ENCODE peak calls at places on chromosome 3, in six cellular contexts. H is fibroblast of lung, E is neural progenitor cell, W is brain microvascular endothelial cell, M is sigmoid colon, X is kidney epithelial cell. I is an unnamed sample.

GRCh38 chr3:70488131-70488530 is 175.7 kb upstream of the MDFIC2 start:
- DNase-seq in E (no peak), X (no peak), W (no peak), H (no peak), M (no peak), I (no peak)

GRCh38 chr3:191790934-191791333 is 330.0 kb downstream of the PYDC2 start:
- DNase-seq in E (no peak), M (no peak), H (no peak), W (no peak), X (no peak), I (no peak)

GRCh38 chr3:43330981-43331380 is 44.6 kb downstream of the SNRK start:
- DNase-seq in W (no peak), H (peak), E (no peak), M (no peak), X (no peak), I (no peak)

GRCh38 chr3:149579838-149580542 is 77.8 kb downstream of the WWTR1 start:
- DNase-seq in E (no peak), X (no peak), W (peak), H (peak), M (no peak), I (no peak)

GRCh38 chr3:30343861-30344260 is 262.5 kb upstream of the TGFBR2 start:
- DNase-seq in E (no peak), X (no peak), H (no peak), M (no peak), W (no peak), I (no peak)

GRCh38 chr3:142595581-142595950 is 627 bp upstream of the PLS1 start:
- DNase-seq in W (peak), E (no peak), H (peak), M (no peak), X (peak), I (peak)

GRCh38 chr3:138114431-138114918 is 933 bp downstream of the DZIP1L start:
- DNase-seq in X (no peak), W (no peak), E (peak), M (no peak), H (peak), I (no peak)

GRCh38 chr3:150738688-150739087 is 24.3 kb downstream of the SIAH2 start:
- DNase-seq in H (no peak), X (no peak), E (no peak), M (no peak), W (peak), I (no peak)

GRCh38 chr3:56988874-56989433 is 71.5 kb upstream of the SPATA12 start:
- DNase-seq in X (peak), W (peak), E (peak), M (peak), H (peak), I (peak)

GRCh38 chr3:17782751-17783150 is 40.3 kb upstream of the TBC1D5 start:
- DNase-seq in X (no peak), W (no peak), M (no peak), E (no peak), H (no peak), I (no peak)

GRCh38 chr3:194043516-194043915 is 92.4 kb upstream of the HES1 start:
- DNase-seq in E (no peak), H (peak), W (peak), M (no peak), X (peak), I (no peak)

GRCh38 chr3:155420869-155421486 is 127.5 kb upstream of the STRIT1 start:
- DNase-seq in M (no peak), X (no peak), H (no peak), E (peak), W (no peak), I (no peak)

GRCh38 chr3:47009225-47010049 is 30.0 kb downstream of the NBEAL2 start:
- DNase-seq in M (peak), X (peak), H (peak), W (peak), E (peak), I (peak)

GRCh38 chr3:69304396-69304795 is 81.5 kb downstream of the FRMD4B start:
- DNase-seq in E (no peak), W (no peak), H (no peak), M (no peak), X (no peak), I (no peak)

GRCh38 chr3:190988102-190988501 is 125.6 kb upstream of the GMNC start:
- DNase-seq in M (no peak), W (no peak), H (no peak), E (no peak), X (no peak), I (no peak)

GRCh38 chr3:4232798-4233197 is 70.4 kb upstream of the SETMAR start:
- DNase-seq in X (no peak), W (no peak), M (no peak), E (peak), H (no peak), I (no peak)

GRCh38 chr3:47491777-47492176 is 16.0 kb upstream of the SCAP start:
- DNase-seq in E (no peak), H (no peak), M (peak), W (no peak), X (no peak), I (no peak)

GRCh38 chr3:111012388-111013248 is 59.0 kb upstream of the NECTIN3 start:
- DNase-seq in M (no peak), W (no peak), H (no peak), X (no peak), E (peak), I (no peak)

GRCh38 chr3:62252614-62253147 is 120.7 kb downstream of the FEZF2 start:
- DNase-seq in W (peak), X (no peak), E (no peak), H (peak), M (no peak), I (no peak)

GRCh38 chr3:13539671-13540070 is 9.3 kb upstream of the FBLN2 start:
- DNase-seq in M (no peak), W (no peak), E (no peak), X (no peak), H (no peak), I (no peak)

GRCh38 chr3:13853256-13853977 is 26.5 kb downstream of the WNT7A start:
- DNase-seq in X (no peak), M (no peak), H (no peak), W (no peak), E (no peak), I (no peak)

GRCh38 chr3:106765342-106765741 is 611.9 kb upstream of the CCDC54 start:
- DNase-seq in E (no peak), X (peak), H (peak), W (peak), M (no peak), I (peak)

GRCh38 chr3:46986782-46987484 is 7.5 kb downstream of the NBEAL2 start:
- DNase-seq in X (no peak), H (no peak), E (peak), W (no peak), M (no peak), I (no peak)

GRCh38 chr3:107662109-107662477 is 139.3 kb downstream of the BBX start:
- DNase-seq in M (peak), W (peak), X (no peak), H (peak), E (no peak), I (no peak)

GRCh38 chr3:42053476-42053875 is 37.7 kb upstream of the TRAK1 start:
- DNase-seq in X (no peak), W (no peak), E (no peak), H (no peak), M (no peak), I (no peak)

GRCh38 chr3:27494784-27495183 is 10.6 kb upstream of the SLC4A7 start:
- DNase-seq in M (no peak), E (no peak), W (no peak), H (no peak), X (no peak), I (no peak)

GRCh38 chr3:105997800-105998526 is 129.2 kb upstream of the CBLB start:
- DNase-seq in W (peak), M (no peak), H (peak), E (no peak), X (peak), I (peak)

DNA sequence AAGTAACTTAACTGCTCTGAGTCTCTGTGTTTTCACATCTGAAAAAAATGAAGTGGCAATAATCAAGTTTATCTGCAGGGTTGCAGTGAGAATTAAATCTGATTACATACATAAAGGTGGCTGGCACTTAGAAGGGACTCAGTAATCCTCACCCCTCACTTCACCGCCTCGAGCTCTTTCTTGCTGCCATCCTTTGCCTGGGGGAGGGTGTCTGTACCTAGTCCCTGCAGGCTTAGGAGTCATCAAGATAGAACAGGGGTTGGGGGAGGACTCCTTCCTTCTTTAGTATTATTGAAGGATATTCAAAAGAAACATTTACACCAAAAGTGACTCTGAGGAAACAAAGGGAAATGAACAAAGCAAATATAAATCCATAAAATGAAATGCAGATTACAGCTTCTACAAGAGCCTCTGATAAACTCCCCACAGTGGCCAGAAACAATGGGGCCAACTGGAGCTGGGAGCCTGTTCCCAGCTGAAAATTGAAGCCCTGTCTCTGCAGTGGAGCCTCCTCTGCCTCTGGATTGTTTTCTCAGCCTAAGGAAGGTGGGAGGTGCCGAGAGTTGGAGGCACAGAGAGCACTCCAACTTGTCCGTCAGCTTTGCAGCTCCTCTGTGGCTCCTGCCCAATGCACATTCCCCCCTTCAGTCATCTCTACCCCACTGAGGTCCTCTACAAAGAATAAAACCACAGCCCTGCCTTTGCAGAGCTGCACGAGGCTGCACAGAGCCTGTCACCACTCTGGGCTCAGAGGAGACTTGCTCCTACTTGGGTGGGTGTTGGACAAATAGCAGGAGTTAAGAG is 41.8 kb downstream of the CRYGS start:
- DNase-seq in H (no peak), W (no peak), X (no peak), M (no peak), E (peak), I (no peak)
- H3K4me3 ChIP-seq in H (peak), W (no peak), X (no peak), M (no peak), E (no peak), I (no peak)

GRCh38 chr3:197753263-197753662 is 3.6 kb downstream of the FYTTD1 start:
- DNase-seq in X (no peak), H (no peak), M (no peak), W (no peak), E (no peak), I (no peak)
- TF ChIP-seq CTCF in X (no peak), H (no peak), M (no peak), W (no peak), E (no peak), I (no peak)

GRCh38 chr3:185172086-185173049 is 19.5 kb upstream of the C3orf70 start:
- DNase-seq in M (no peak), W (no peak), E (peak), H (no peak), X (no peak), I (no peak)

GRCh38 chr3:185176756-185177359 is 24.0 kb upstream of the C3orf70 start:
- DNase-seq in W (peak), X (no peak), H (peak), E (peak), M (no peak), I (no peak)

GRCh38 chr3:185175370-185175987 is 22.6 kb upstream of the C3orf70 start:
- DNase-seq in H (peak), X (no peak), M (peak), W (peak), E (peak), I (no peak)
- H3K4me3 ChIP-seq in H (no peak), X (no peak), M (no peak), W (no peak), E (no peak), I (no peak)

GRCh38 chr3:133964547-133964946 is 65.2 kb downstream of the SLCO2A1 start:
- DNase-seq in H (no peak), E (no peak), W (no peak), X (no peak), M (no peak), I (no peak)
- TF ChIP-seq CTCF in H (no peak), E (peak), W (peak), X (peak), M (no peak), I (peak)

DNA sequence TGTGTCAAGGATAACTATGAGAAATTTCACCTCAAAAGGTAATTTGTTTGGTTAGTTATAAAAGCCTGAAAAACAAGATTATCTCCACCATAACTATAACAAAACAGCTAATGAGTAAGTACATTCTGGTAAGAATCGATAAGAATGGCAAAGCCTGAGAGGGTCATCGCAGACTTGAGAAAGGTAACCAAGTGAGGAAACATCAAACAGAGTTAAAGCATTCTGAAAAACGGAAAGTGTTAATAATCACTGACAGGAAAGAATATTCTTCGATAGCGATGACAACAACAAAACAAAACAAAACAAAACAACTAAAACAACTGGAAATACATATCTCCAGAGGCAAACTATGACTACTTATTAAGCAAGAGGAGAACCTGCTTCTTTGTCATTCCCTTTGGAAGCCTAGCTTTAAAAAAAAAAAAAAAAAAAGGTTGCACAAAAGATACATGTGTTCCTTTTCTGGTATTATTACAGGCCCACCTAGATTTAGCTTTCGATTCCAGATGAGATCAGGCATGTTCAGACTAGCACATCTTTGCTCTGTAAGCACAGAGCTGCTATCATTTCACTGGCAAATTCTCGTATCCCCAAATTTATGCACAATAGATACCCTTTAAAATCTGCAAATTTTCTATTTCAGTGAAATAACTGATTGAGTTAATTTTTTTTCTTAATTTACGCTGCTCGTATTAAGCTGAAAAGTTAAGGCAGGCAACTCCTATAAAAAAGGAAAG is 155.6 kb downstream of the TIGIT start:
- DNase-seq in W (no peak), E (no peak), M (no peak), X (no peak), H (no peak), I (no peak)
- H3K4me3 ChIP-seq in W (no peak), E (no peak), M (no peak), X (no peak), H (peak), I (no peak)

DNA sequence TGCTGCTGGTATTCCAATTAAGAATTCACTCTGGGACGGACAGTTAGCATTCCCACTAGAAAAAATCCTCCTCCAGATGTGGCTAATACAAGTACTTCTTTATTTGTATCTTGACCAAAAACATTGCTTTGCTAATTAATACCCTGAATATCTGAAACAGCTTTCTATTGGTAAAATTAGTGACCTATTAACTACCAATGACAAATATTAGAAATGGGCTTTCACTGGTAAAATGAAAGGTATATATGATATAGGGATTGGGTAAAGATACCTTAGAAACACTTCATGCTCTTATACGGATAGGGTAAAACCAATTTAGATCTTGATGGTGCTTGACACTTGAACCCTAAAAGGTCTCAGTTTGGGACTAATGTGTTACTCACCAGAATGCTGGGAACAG is 52.3 kb downstream of the CRTAP start:
- DNase-seq in W (no peak), X (no peak), M (no peak), H (no peak), E (no peak), I (no peak)
- TF ChIP-seq CTCF in W (no peak), X (no peak), M (no peak), H (no peak), E (no peak), I (no peak)

DNA sequence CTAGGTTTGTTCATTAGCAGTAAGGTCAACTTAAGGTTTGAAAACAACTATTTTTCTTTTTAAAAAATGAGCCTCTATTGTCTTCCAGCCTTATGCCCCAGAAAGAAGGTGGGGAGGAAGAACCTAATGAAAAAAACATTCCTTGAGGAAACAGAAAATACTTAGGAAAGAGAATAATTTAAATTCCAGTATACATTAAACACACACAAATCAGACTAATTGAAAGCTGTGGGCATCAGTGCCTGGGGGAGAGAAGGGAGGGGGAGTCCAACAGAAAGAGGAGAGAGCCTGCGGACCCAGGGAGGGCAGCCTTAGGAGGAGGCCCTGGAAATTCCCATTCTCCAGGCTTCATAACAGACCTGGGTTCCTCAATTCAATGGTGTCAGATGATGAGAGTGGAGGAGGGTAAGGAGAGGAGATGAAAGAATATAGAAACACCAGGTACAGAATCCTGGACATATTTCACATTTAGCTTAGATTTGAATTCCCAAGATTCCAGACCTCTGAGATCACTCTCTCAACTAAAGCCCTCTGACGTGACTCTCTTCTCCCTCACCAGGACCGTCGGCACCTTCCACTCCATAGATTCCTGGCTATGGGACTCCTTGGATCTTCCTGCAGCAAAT is 320.5 kb upstream of the UMPS start:
- DNase-seq in M (no peak), E (no peak), H (peak), X (peak), W (peak), I (peak)
- H3K4me3 ChIP-seq in M (no peak), E (no peak), H (no peak), X (no peak), W (no peak), I (no peak)

DNA sequence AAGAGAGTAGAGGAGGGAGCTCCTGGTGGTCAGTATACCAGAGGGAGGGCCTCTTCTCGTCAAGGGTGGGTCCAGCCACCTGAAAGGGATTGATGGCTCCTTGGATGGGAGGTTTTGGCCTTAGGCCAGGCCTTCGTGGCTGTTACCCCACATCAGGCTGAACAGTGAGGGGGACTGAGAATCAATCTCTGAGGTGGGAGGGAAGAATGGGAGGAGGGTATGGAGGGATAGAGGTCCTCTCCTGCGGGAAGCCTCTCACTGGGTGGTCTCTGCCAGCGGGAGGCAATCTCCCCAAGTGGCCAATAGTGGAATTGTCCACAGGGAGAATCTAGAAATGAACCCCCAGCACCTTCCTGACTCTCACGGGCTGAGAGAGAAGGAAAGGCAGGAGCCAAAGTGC is 53.5 kb downstream of the BSN start:
- DNase-seq in X (no peak), H (no peak), E (no peak), W (no peak), M (peak), I (no peak)
- TF ChIP-seq CTCF in X (peak), H (no peak), E (peak), W (peak), M (no peak), I (peak)

GRCh38 chr3:136787226-136787793 is 31.6 kb upstream of the SLC35G2 start:
- DNase-seq in M (no peak), X (no peak), E (no peak), H (peak), W (peak), I (no peak)
- H3K4me3 ChIP-seq in M (no peak), X (no peak), E (no peak), H (peak), W (no peak), I (no peak)